ENCODE peak calls at places on chromosomes 7 and 10, in five cellular contexts. N is HCT116, L is uterus, Y is brain pericyte, C is kidney tubule cell. M is an unnamed sample.

GRCh38 chr7:117777335-117778150 is 95.7 kb downstream of the CTTNBP2 start:
- DNase-seq in N (no peak), Y (no peak), C (peak), L (no peak), M (no peak)

GRCh38 chr7:55348502-55348901 is 16.6 kb upstream of the LANCL2 start:
- DNase-seq in N (no peak), C (no peak), Y (no peak), L (no peak), M (no peak)

GRCh38 chr7:110372685-110373084 is 718.2 kb upstream of the LRRN3 start:
- DNase-seq in C (peak), Y (no peak), N (no peak), L (no peak), M (no peak)

GRCh38 chr10:34290412-34291082 is 524.5 kb downstream of the PARD3 start:
- DNase-seq in L (peak), N (no peak), Y (peak), C (peak), M (no peak)

GRCh38 chr10:110358869-110359629 is 54.3 kb upstream of the SMNDC1 start:
- DNase-seq in L (no peak), N (peak), C (peak), Y (no peak), M (peak)

GRCh38 chr10:3668276-3668960 is 116.6 kb downstream of the KLF6 start:
- DNase-seq in N (no peak), Y (no peak), L (peak), C (peak), M (peak)

GRCh38 chr7:41877118-41877517 is 174.2 kb upstream of the INHBA start:
- DNase-seq in C (no peak), L (no peak), Y (no peak), N (no peak), M (peak)

GRCh38 chr10:88897019-88897853 is 17.2 kb downstream of the STAMBPL1 start:
- DNase-seq in L (no peak), C (peak), N (peak), Y (no peak), M (no peak)

GRCh38 chr7:6272481-6273323 is at the start of gene CYTH3:
- DNase-seq in Y (no peak), L (peak), N (no peak), C (peak), M (peak)

GRCh38 chr10:77313066-77313750 is 324.4 kb downstream of the KCNMA1 start:
- DNase-seq in Y (no peak), L (no peak), N (no peak), C (no peak), M (no peak)

GRCh38 chr10:79079490-79080355 is 11.0 kb downstream of the ZMIZ1 start:
- DNase-seq in L (peak), N (no peak), C (peak), Y (no peak), M (no peak)

GRCh38 chr7:18521945-18522566 is 26.5 kb downstream of the HDAC9 start:
- DNase-seq in C (no peak), N (no peak), Y (no peak), L (no peak), M (no peak)

GRCh38 chr10:72310241-72310633 is 36.5 kb downstream of the DDIT4 start:
- DNase-seq in N (no peak), L (no peak), C (peak), Y (no peak), M (peak)

GRCh38 chr10:75197906-75198305 is 12.7 kb upstream of the VDAC2 start:
- DNase-seq in N (no peak), Y (no peak), L (no peak), C (no peak), M (no peak)

GRCh38 chr7:25952277-25953057 is 199.5 kb upstream of the NFE2L3 start:
- DNase-seq in N (no peak), Y (no peak), L (no peak), C (no peak), M (no peak)

GRCh38 chr10:131163444-131163843 is 148.1 kb downstream of the TCERG1L start:
- DNase-seq in Y (no peak), C (no peak), N (no peak), L (no peak), M (no peak)

GRCh38 chr7:42337225-42337905 is 100.4 kb upstream of the GLI3 start:
- DNase-seq in N (no peak), Y (no peak), L (no peak), C (no peak), M (no peak)

GRCh38 chr7:44278451-44279161 is 46.8 kb downstream of the CAMK2B start:
- DNase-seq in C (no peak), N (no peak), L (peak), Y (no peak), M (no peak)

GRCh38 chr10:25843551-25844170 is 90.4 kb upstream of the MYO3A start:
- DNase-seq in Y (no peak), N (no peak), L (no peak), C (no peak), M (no peak)